ENCODE peak calls at places on chromosome 21, in six cellular contexts. H is NCI-H1092 treated with DMSO at 0.1 percent for 48 hours; U is stimulated activated CD4-positive, alpha-beta T cell treated with anti-CD3 and anti-CD28 coated beads, TNF-alpha, amount 100 ng/mL, for 1 hour; B is dorsolateral prefrontal cortex; I is activated CD4-positive, alpha-beta T cell treated with anti-CD3 and anti-CD28 coated beads, Interleukin-2, amount 50 U/mL, for 4 hours; C is caudate nucleus. N is an unnamed sample.

GRCh38 chr21:37983336-37984095 is 67.3 kb upstream of the KCNJ6 start:
- DNase-seq in H (no peak), U (no peak), B (no peak), I (no peak), C (no peak), N (no peak)

GRCh38 chr21:42272109-42272962 is 42.9 kb downstream of the TFF3 start:
- DNase-seq in H (no peak), U (no peak), B (no peak), I (no peak), C (no peak), N (no peak)

GRCh38 chr21:31416465-31416864 is 72.4 kb upstream of the TIAM1 start:
- DNase-seq in H (no peak), U (no peak), B (no peak), I (no peak), C (no peak), N (no peak)

GRCh38 chr21:39136711-39137110 is 46.5 kb downstream of the PSMG1 start:
- DNase-seq in H (no peak), U (no peak), B (no peak), I (no peak), C (no peak), N (no peak)

GRCh38 chr21:39159342-39160063 is 23.7 kb downstream of the PSMG1 start:
- DNase-seq in H (no peak), U (no peak), B (no peak), I (no peak), C (no peak), N (no peak)

GRCh38 chr21:42062543-42063022 is 8.5 kb upstream of the UMODL1 start:
- DNase-seq in H (peak; percentile 68), U (peak; percentile 80), B (no peak), I (peak; percentile 72), C (no peak), N (peak; percentile 4)

GRCh38 chr21:17495680-17496079 is 17.2 kb upstream of the CXADR start:
- DNase-seq in H (no peak), U (no peak), B (no peak), I (no peak), C (no peak), N (no peak)

GRCh38 chr21:33750017-33750416 is 107.7 kb downstream of the ITSN1 start:
- DNase-seq in H (no peak), U (no peak), B (no peak), I (no peak), C (no peak), N (no peak)

GRCh38 chr21:44337941-44338895 is 972 bp downstream of the CFAP410 start:
- DNase-seq in H (peak; percentile 61), U (no peak), B (peak; percentile 70), I (peak; percentile 12), C (peak; percentile 71), N (peak; percentile 73)

GRCh38 chr21:37338671-37339526 is 27.7 kb upstream of the DYRK1A start:
- DNase-seq in H (no peak), U (no peak), B (no peak), I (no peak), C (no peak), N (no peak)

GRCh38 chr21:40706806-40707205 is 140.2 kb downstream of the DSCAM start:
- DNase-seq in H (no peak), U (no peak), B (no peak), I (no peak), C (no peak), N (no peak)

GRCh38 chr21:45552696-45553391 is 10.6 kb upstream of the SLC19A1 start:
- DNase-seq in H (no peak), U (no peak), B (no peak), I (no peak), C (no peak), N (no peak)

GRCh38 chr21:28644762-28645161 is 347.9 kb downstream of the LTN1 start:
- DNase-seq in H (no peak), U (no peak), B (no peak), I (no peak), C (no peak), N (no peak)

GRCh38 chr21:42474043-42474831 is 21.8 kb downstream of the RSPH1 start:
- DNase-seq in H (no peak), U (no peak), B (no peak), I (no peak), C (peak; percentile 8), N (peak; percentile 66)

GRCh38 chr21:36320421-36321324 is 676 bp downstream of the MORC3 start:
- DNase-seq in H (peak; percentile 79), U (no peak), B (peak; percentile 55), I (peak; percentile 41), C (peak; percentile 55), N (peak; percentile 77)

GRCh38 chr21:42568834-42569731 is 55.4 kb downstream of the SLC37A1 start:
- DNase-seq in H (peak; percentile 55), U (no peak), B (peak; percentile 11), I (no peak), C (no peak), N (no peak)

GRCh38 chr21:44401386-44402160 is 48.2 kb downstream of the TRPM2 start:
- DNase-seq in H (no peak), U (no peak), B (no peak), I (no peak), C (no peak), N (no peak)

GRCh38 chr21:34545079-34545884 is 33.3 kb upstream of the KCNE1 start:
- DNase-seq in H (no peak), U (no peak), B (peak; percentile 38), I (no peak), C (peak; percentile 27), N (peak; percentile 52)

GRCh38 chr21:42807938-42808613 is 71.3 kb downstream of the WDR4 start:
- DNase-seq in H (no peak), U (no peak), B (no peak), I (no peak), C (no peak), N (no peak)

GRCh38 chr21:37006521-37007291 is at the start of gene RIPPLY3:
- DNase-seq in H (peak; percentile 35), U (no peak), B (no peak), I (peak; percentile 5), C (no peak), N (no peak)

GRCh38 chr21:32702702-32703101 is 25.1 kb downstream of the SYNJ1 start:
- DNase-seq in H (no peak), U (no peak), B (no peak), I (no peak), C (no peak), N (no peak)

GRCh38 chr21:27653481-27653880 is 686.6 kb upstream of the ADAMTS5 start:
- DNase-seq in H (no peak), U (no peak), B (no peak), I (no peak), C (no peak), N (no peak)

GRCh38 chr21:36718951-36719501 is 20.1 kb downstream of the SIM2 start:
- DNase-seq in H (no peak), U (no peak), B (peak; percentile 85), I (no peak), C (peak; percentile 70), N (no peak)

N was measured in nucleus accumbens.